ENCODE peak calls at places on chromosome 7, in eight cellular contexts. A is GM20000; Q is GM13977; W is NCI-H1092; D is Kasumi-1; N is activated CD4-positive, CD25-positive, alpha-beta regulatory T cell; O is lung microvascular endothelial cell; F is bronchial epithelial cell. E is an unnamed sample.

GRCh38 chr7:16785846-16786245 is 19.0 kb downstream of the AGR2 start:
- DNase-seq in A (no peak), Q (no peak), W (no peak), D (no peak), N (no peak), O (no peak), F (no peak), E (no peak)

GRCh38 chr7:80131675-80132435 is 2.8 kb upstream of the GNAI1 start:
- DNase-seq in A (no peak), Q (no peak), W (no peak), D (no peak), N (no peak), O (no peak), F (peak), E (no peak)

GRCh38 chr7:55192718-55193117 is 172.4 kb upstream of the LANCL2 start:
- DNase-seq in A (no peak), Q (no peak), W (no peak), D (no peak), N (no peak), O (peak), F (peak), E (peak)

GRCh38 chr7:142478479-142479220 is 220.8 kb upstream of the PRSS58 start:
- DNase-seq in A (peak), Q (peak), W (no peak), D (peak), N (no peak), O (peak), F (peak), E (peak)

GRCh38 chr7:38796636-38797501 is 112.1 kb downstream of the VPS41 start:
- DNase-seq in A (peak), Q (peak), W (peak), D (peak), N (peak), O (peak), F (peak), E (peak)

GRCh38 chr7:157890921-157891401 is 554.2 kb downstream of the DNAJB6 start:
- DNase-seq in A (no peak), Q (no peak), W (no peak), D (no peak), N (no peak), O (no peak), F (no peak), E (no peak)

GRCh38 chr7:2621948-2622640 is 9.7 kb upstream of the TTYH3 start:
- DNase-seq in A (no peak), Q (no peak), W (peak), D (no peak), N (no peak), O (no peak), F (no peak), E (peak)

GRCh38 chr7:65429642-65430343 is 56.1 kb downstream of the ZNF92 start:
- DNase-seq in A (no peak), Q (no peak), W (no peak), D (no peak), N (no peak), O (no peak), F (no peak), E (no peak)

GRCh38 chr7:109354000-109354399 is 784.3 kb downstream of the DNAJB9 start:
- DNase-seq in A (no peak), Q (no peak), W (no peak), D (no peak), N (no peak), O (no peak), F (no peak), E (no peak)

GRCh38 chr7:38525857-38526256 is 105.3 kb downstream of the AMPH start:
- DNase-seq in A (no peak), Q (no peak), W (no peak), D (no peak), N (no peak), O (no peak), F (peak), E (no peak)

GRCh38 chr7:28362812-28363211 is 49.5 kb upstream of the CREB5 start:
- DNase-seq in A (no peak), Q (no peak), W (no peak), D (peak), N (no peak), O (no peak), F (peak), E (no peak)

GRCh38 chr7:151740180-151740845 is 136.6 kb downstream of the PRKAG2 start:
- DNase-seq in A (no peak), Q (no peak), W (no peak), D (no peak), N (no peak), O (no peak), F (no peak), E (no peak)

GRCh38 chr7:117731455-117731854 is 141.8 kb downstream of the CTTNBP2 start:
- DNase-seq in A (peak), Q (peak), W (no peak), D (peak), N (no peak), O (no peak), F (no peak), E (no peak)

GRCh38 chr7:107043916-107044346 is 574 bp upstream of the PRKAR2B start:
- DNase-seq in A (peak), Q (no peak), W (no peak), D (no peak), N (no peak), O (no peak), F (no peak), E (no peak)

GRCh38 chr7:18352339-18353255 is 143.0 kb upstream of the HDAC9 start:
- DNase-seq in A (peak), Q (peak), W (peak), D (peak), N (no peak), O (peak), F (peak), E (peak)

GRCh38 chr7:50661345-50662058 is 96.3 kb upstream of the DDC start:
- DNase-seq in A (no peak), Q (no peak), W (no peak), D (peak), N (no peak), O (no peak), F (no peak), E (no peak)

GRCh38 chr7:6160191-6160623 is 112.2 kb downstream of the CYTH3 start:
- DNase-seq in A (no peak), Q (no peak), W (no peak), D (no peak), N (no peak), O (peak), F (peak), E (peak)

GRCh38 chr7:11188529-11189310 is 215.0 kb downstream of the PHF14 start:
- DNase-seq in A (no peak), Q (no peak), W (no peak), D (no peak), N (no peak), O (no peak), F (no peak), E (no peak)

GRCh38 chr7:26787696-26788095 is 76.7 kb downstream of the SKAP2 start:
- DNase-seq in A (no peak), Q (no peak), W (no peak), D (no peak), N (no peak), O (no peak), F (no peak), E (no peak)

GRCh38 chr7:101172854-101173751 is 7.0 kb downstream of the NAT16 start:
- DNase-seq in A (no peak), Q (no peak), W (peak), D (no peak), N (no peak), O (peak), F (peak), E (no peak)

GRCh38 chr7:13702261-13702660 is 287.2 kb downstream of the ETV1 start:
- DNase-seq in A (no peak), Q (no peak), W (no peak), D (no peak), N (no peak), O (no peak), F (no peak), E (no peak)

GRCh38 chr7:151437163-151437553 is 2.8 kb downstream of the CRYGN start:
- DNase-seq in A (no peak), Q (no peak), W (no peak), D (no peak), N (no peak), O (no peak), F (no peak), E (no peak)

GRCh38 chr7:50837965-50838364 is 55.3 kb upstream of the GRB10 start:
- DNase-seq in A (no peak), Q (no peak), W (no peak), D (no peak), N (no peak), O (peak), F (peak), E (peak)

GRCh38 chr7:88377421-88377820 is 70.7 kb upstream of the STEAP4 start:
- DNase-seq in A (no peak), Q (no peak), W (no peak), D (no peak), N (no peak), O (no peak), F (peak), E (no peak)

GRCh38 chr7:39602351-39602750 is 21.0 kb upstream of the RALA start:
- DNase-seq in A (no peak), Q (no peak), W (no peak), D (no peak), N (no peak), O (no peak), F (no peak), E (no peak)

GRCh38 chr7:28626629-28627262 is 214.4 kb downstream of the CREB5 start:
- DNase-seq in A (peak), Q (peak), W (peak), D (peak), N (no peak), O (peak), F (peak), E (peak)

GRCh38 chr7:98119257-98119918 is 12.7 kb downstream of the LMTK2 start:
- DNase-seq in A (no peak), Q (no peak), W (no peak), D (no peak), N (no peak), O (peak), F (peak), E (peak)

GRCh38 chr7:75762350-75762917 is 9.6 kb downstream of the CCL26 start:
- DNase-seq in A (peak), Q (peak), W (peak), D (peak), N (no peak), O (peak), F (peak), E (peak)

GRCh38 chr7:20146461-20146860 is 70.7 kb downstream of the MACC1 start:
- DNase-seq in A (no peak), Q (no peak), W (no peak), D (no peak), N (no peak), O (no peak), F (no peak), E (no peak)

GRCh38 chr7:27172823-27173411 is 1.2 kb downstream of the HOXA10 start:
- DNase-seq in A (no peak), Q (no peak), W (peak), D (peak), N (no peak), O (no peak), F (no peak), E (no peak)

GRCh38 chr7:154299736-154300135 is 247.5 kb downstream of the DPP6 start:
- DNase-seq in A (no peak), Q (no peak), W (no peak), D (no peak), N (no peak), O (no peak), F (no peak), E (no peak)

GRCh38 chr7:25856056-25856780 is 295.8 kb upstream of the NFE2L3 start:
- DNase-seq in A (no peak), Q (no peak), W (peak), D (no peak), N (no peak), O (no peak), F (no peak), E (no peak)

GRCh38 chr7:33334349-33334748 is 205.0 kb downstream of the BBS9 start:
- DNase-seq in A (peak), Q (peak), W (peak), D (no peak), N (no peak), O (peak), F (peak), E (peak)

GRCh38 chr7:12207046-12207445 is 4.0 kb upstream of the TMEM106B start:
- DNase-seq in A (no peak), Q (no peak), W (no peak), D (no peak), N (no peak), O (no peak), F (no peak), E (no peak)

GRCh38 chr7:133945497-133945896 is 181.6 kb upstream of the LRGUK start:
- DNase-seq in A (no peak), Q (no peak), W (no peak), D (no peak), N (no peak), O (no peak), F (no peak), E (no peak)

E was measured in dermis microvascular lymphatic vessel endothelial cell.